ENCODE peak calls at places on chromosomes 16 and 17, in nine cellular contexts. Z is HFFc6, C is neural crest cell, W is testis, V is left ventricle myocardium inferior, N is cardiac muscle cell, Q is uterus, D is HL-60, H is mucosa of descending colon. M is an unnamed sample.
A peak's percentile ranks its signal among the peaks of the same experiment; 100 is the strongest.

GRCh38 chr16:68072038-68072695 is 13.0 kb upstream of the NFATC3 start:
- DNase-seq in Z (peak; percentile 81), D (no peak), V (no peak), H (no peak), Q (no peak), C (no peak), N (no peak), W (peak; percentile 79), M (no peak)

GRCh38 chr16:89581045-89581695 is 5.6 kb downstream of the CPNE7 start:
- DNase-seq in V (no peak), N (peak; percentile 97), H (peak; percentile 47), W (no peak), Z (peak; percentile 98), D (no peak), Q (no peak), C (no peak), M (no peak)

GRCh38 chr17:4188076-4188475 is 45.1 kb downstream of the CYB5D2 start:
- DNase-seq in N (no peak), H (no peak), Z (no peak), Q (no peak), C (no peak), W (no peak), V (no peak), D (no peak), M (no peak)

GRCh38 chr16:50368410-50369132 is at the start of gene BRD7:
- DNase-seq in V (peak; percentile 65), Q (peak; percentile 80), N (peak; percentile 64), C (peak; percentile 72), D (peak; percentile 43), H (peak; percentile 72), W (peak; percentile 67), Z (no peak), M (peak; percentile 67)

GRCh38 chr16:27644165-27644564 is 94.2 kb downstream of the KATNIP start:
- DNase-seq in N (no peak), Z (no peak), Q (no peak), W (no peak), V (no peak), C (no peak), D (no peak), H (no peak), M (no peak)

GRCh38 chr16:13909872-13910303 is 10.1 kb upstream of the ERCC4 start:
- DNase-seq in N (peak; percentile 98), V (peak; percentile 60), C (no peak), H (no peak), Z (peak; percentile 41), W (peak; percentile 54), D (no peak), Q (peak; percentile 34), M (no peak)

GRCh38 chr17:40084477-40084876 is 15.9 kb downstream of the NR1D1 start:
- DNase-seq in D (no peak), Q (no peak), V (no peak), N (no peak), Z (no peak), C (no peak), W (no peak), H (no peak), M (no peak)

GRCh38 chr17:30101686-30102390 is 14.8 kb upstream of the NSRP1 start:
- DNase-seq in C (no peak), Z (no peak), N (no peak), D (no peak), W (no peak), Q (no peak), H (no peak), V (no peak), M (no peak)

GRCh38 chr17:19905514-19905913 is 37.8 kb upstream of the ULK2 start:
- DNase-seq in Q (no peak), C (no peak), D (no peak), Z (no peak), W (no peak), N (no peak), V (no peak), H (no peak), M (no peak)

GRCh38 chr17:73323622-73324455 is 12.0 kb upstream of the CDC42EP4 start:
- DNase-seq in Q (peak; percentile 76), C (no peak), Z (peak; percentile 24), N (peak; percentile 72), H (no peak), D (no peak), W (no peak), V (peak; percentile 46), M (no peak)

GRCh38 chr17:61411114-61411943 is 11.7 kb downstream of the TBX2 start:
- DNase-seq in N (peak; percentile 83), C (peak; percentile 65), Q (peak; percentile 71), V (no peak), W (no peak), H (peak; percentile 68), D (no peak), Z (peak; percentile 74), M (peak; percentile 60)

GRCh38 chr17:67995568-67996191 is 589 bp downstream of the C17orf58 start:
- DNase-seq in Z (no peak), V (peak; percentile 38), D (no peak), C (no peak), Q (peak; percentile 38), W (no peak), H (peak; percentile 57), N (peak; percentile 16), M (peak; percentile 22)

GRCh38 chr16:24577167-24577566 is 37.8 kb downstream of the RBBP6 start:
- DNase-seq in V (no peak), W (no peak), D (no peak), Z (no peak), N (peak; percentile 51), Q (no peak), C (no peak), H (no peak), M (no peak)

GRCh38 chr16:31696968-31697743 is 169.5 kb downstream of the AHSP start:
- DNase-seq in V (no peak), Q (no peak), W (no peak), H (no peak), Z (peak; percentile 43), D (no peak), N (peak; percentile 59), C (no peak), M (no peak)

DNA sequence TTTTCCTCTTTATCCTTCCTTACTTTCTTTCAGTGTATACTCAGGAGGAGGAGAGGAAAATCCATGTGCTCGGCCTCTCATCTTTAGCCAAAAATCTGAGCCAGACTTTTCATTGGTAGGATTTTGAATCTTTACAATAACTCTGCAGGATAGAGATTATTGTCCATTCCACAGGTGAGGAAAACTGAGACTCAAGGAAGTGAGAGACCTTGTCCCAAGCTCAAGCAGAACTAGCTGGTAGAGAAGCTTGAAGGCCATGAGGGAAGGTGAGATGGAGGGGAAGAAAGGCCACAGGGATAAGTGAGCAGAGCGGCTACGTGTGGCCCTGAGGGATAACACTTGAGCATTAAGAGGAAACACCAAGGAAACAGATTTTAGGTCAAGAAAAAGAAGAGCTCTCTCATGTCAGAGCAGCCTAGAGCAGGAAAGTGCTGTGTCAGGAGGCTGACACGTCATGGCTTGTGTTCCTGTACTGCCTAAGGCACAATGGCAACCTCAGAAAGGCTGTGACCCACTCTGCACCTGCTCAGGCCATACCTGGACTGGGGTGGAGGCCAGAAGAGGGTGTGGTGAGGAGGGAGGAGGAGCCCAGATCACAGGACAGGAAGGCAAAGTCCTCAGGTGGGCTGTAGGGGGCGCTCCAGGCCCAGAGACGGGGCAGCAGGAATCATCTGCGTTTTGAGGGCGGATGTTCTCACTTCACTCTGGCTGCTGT is 11.9 kb downstream of the MT4 start:
- DNase-seq in Z (peak; percentile 38), H (peak; percentile 87), Q (peak; percentile 69), D (peak; percentile 80), N (peak; percentile 79), V (peak; percentile 66), W (peak; percentile 71), C (peak; percentile 20), M (peak; percentile 23)
- TF ChIP-seq CTCF in Z (peak; percentile 88), H (peak; percentile 60), Q (peak; percentile 71), D (peak; percentile 74), N (peak; percentile 86), V (peak; percentile 72), W (peak; percentile 43), C (peak; percentile 72), M (peak; percentile 52)

DNA sequence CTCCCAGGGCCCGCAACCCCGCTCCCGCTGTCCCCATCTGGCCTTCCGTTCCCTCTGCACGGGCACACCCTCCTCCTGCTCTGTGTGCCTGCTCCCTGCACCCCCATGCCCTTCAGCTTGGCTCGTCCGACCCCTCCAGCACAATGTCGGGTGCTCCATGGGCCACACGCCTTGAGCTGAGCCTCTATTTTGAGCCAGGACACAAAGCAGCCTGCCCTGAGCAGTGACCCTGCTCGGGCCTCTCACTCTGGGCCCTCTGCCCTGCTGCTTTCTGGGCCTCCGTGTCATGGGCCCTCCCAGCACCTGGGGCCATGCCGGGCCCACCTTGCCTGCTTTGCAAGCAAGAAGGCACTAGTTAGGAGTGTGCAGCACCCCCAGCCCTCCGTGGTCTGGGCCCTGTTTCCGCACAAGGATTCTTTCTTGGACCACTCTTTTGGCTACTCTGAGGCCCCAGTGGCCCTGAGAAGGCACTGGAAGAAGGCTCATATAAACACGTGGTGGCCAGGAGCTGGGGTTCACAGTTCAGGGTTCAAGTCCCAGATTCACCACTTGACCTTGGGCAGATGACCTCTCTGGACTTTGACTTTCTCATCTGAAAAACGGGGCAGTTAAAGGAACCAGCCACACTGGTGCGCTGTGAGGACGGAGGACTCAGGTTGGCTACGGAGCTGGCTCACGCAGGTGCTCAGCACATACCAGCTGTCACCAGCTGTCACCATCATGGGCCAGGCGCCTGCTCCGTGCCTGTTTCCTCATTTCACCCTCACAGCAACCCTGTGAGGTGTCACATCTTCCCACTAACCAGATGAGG is 166.1 kb upstream of the GSE1 start:
- DNase-seq in W (no peak), H (peak; percentile 81), Z (no peak), V (no peak), C (no peak), Q (no peak), N (no peak), D (peak; percentile 28), M (no peak)
- TF ChIP-seq CTCF in W (no peak), H (no peak), Z (no peak), V (no peak), C (no peak), Q (no peak), N (no peak), D (no peak), M (no peak)

DNA sequence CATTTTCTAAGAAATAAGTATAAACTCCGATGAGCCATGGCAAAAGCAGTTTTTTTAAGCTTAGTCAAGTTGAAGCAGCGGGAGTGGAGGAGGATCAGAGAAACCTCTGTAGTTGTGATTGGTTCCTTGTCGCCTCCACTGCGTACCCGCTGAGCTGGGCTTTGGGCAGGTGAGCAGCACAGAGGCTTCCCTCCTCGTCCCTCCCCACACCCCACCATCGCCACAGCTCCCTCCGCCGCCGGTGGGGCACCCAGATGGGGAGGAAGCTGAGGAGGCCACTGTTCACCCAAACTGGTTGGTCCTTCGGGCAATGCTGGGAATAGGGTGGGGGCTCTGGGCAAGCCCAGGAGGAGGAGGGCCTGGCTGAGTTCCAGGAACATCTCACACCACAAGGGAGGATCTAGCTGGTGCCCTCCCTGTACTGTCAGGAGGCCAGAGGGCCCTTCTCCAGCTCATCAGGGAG is 5.2 kb upstream of the MRPL38 start:
- DNase-seq in V (no peak), W (peak; percentile 85), Z (no peak), D (no peak), Q (peak; percentile 80), N (no peak), H (no peak), C (no peak), M (no peak)
- TF ChIP-seq CTCF in V (no peak), W (no peak), Z (no peak), D (no peak), Q (no peak), N (no peak), H (no peak), C (no peak), M (no peak)

DNA sequence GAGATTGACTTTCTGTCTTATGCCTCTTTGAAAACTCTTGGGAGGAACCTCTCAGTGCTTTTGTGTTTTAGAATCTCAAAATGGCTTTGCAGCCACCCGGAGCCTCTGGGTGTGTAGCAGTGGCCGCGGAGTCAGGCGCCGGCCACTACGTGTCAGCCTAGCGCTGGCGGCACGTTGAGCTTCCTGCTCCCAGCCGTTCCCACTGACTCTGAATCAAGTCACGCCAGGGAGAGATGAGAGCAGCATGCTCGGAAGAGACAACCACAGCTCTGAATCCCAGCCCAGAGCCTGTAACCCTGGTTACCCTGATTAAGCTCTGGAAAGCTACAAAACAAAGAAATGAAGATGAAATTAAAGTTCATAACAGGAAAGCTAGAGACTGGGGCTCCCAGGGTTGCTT is 97.4 kb upstream of the CACNG5 start:
- DNase-seq in H (no peak), Z (no peak), C (peak; percentile 37), V (peak; percentile 43), N (peak; percentile 80), W (peak; percentile 64), D (no peak), Q (peak; percentile 45), M (no peak)
- TF ChIP-seq CTCF in H (no peak), Z (no peak), C (peak; percentile 48), V (peak; percentile 57), N (peak; percentile 47), W (no peak), D (no peak), Q (no peak), M (peak; percentile 34)